ENCODE peak calls at places on chromosome 3, in six cellular contexts. R is IMR-90, M is ovary, P is Peyer's patch, W is HepG2, B is psoas muscle. Y is an unnamed sample.

GRCh38 chr3:28089527-28089897 is 151.9 kb upstream of the CMC1 start:
- DNase-seq in R (no peak), M (no peak), P (no peak), W (no peak), B (no peak), Y (no peak)

GRCh38 chr3:66450389-66451022 is 50.3 kb downstream of the LRIG1 start:
- DNase-seq in R (peak; percentile 76), M (peak; percentile 64), P (no peak), W (no peak), B (peak; percentile 85), Y (peak; percentile 16)

GRCh38 chr3:131705558-131706051 is 202.8 kb upstream of the MRPL3 start:
- DNase-seq in R (no peak), M (no peak), P (no peak), W (no peak), B (no peak), Y (peak; percentile 7)

GRCh38 chr3:69791111-69791510 is 51.8 kb downstream of the MITF start:
- DNase-seq in R (peak; percentile 84), M (peak; percentile 65), P (no peak), W (no peak), B (peak; percentile 90), Y (peak; percentile 20)

GRCh38 chr3:138971766-138972320 is 24.8 kb downstream of the FOXL2NB start:
- DNase-seq in R (no peak), M (no peak), P (no peak), W (no peak), B (no peak), Y (no peak)

GRCh38 chr3:8760506-8760905 is 8.9 kb downstream of the OXTR start:
- DNase-seq in R (no peak), M (no peak), P (no peak), W (no peak), B (no peak), Y (no peak)

GRCh38 chr3:192372627-192373026 is 354.7 kb downstream of the FGF12 start:
- DNase-seq in R (no peak), M (no peak), P (no peak), W (no peak), B (no peak), Y (no peak)

GRCh38 chr3:180417241-180417640 is 184.7 kb upstream of the TTC14 start:
- DNase-seq in R (no peak), M (no peak), P (no peak), W (no peak), B (no peak), Y (no peak)

GRCh38 chr3:32428092-32429068 is 36.7 kb downstream of the CMTM7 start:
- DNase-seq in R (no peak), M (no peak), P (peak; percentile 72), W (no peak), B (no peak), Y (no peak)

GRCh38 chr3:122233109-122233952 is 49.9 kb downstream of the CASR start:
- DNase-seq in R (no peak), M (no peak), P (peak; percentile 61), W (no peak), B (no peak), Y (no peak)

GRCh38 chr3:42556089-42556632 is 25.6 kb downstream of the SEC22C start:
- DNase-seq in R (no peak), M (no peak), P (peak; percentile 53), W (no peak), B (no peak), Y (no peak)

GRCh38 chr3:129052675-129053074 is 7.9 kb upstream of the GP9 start:
- DNase-seq in R (no peak), M (peak; percentile 57), P (no peak), W (no peak), B (no peak), Y (no peak)

GRCh38 chr3:129057249-129057648 is 3.3 kb upstream of the GP9 start:
- DNase-seq in R (no peak), M (no peak), P (no peak), W (no peak), B (no peak), Y (no peak)

GRCh38 chr3:129056832-129057231 is 3.7 kb upstream of the GP9 start:
- DNase-seq in R (no peak), M (no peak), P (no peak), W (no peak), B (no peak), Y (no peak)

GRCh38 chr3:129051776-129052400 is 8.7 kb upstream of the GP9 start:
- DNase-seq in R (no peak), M (no peak), P (no peak), W (no peak), B (peak; percentile 64), Y (no peak)

GRCh38 chr3:129054605-129055104 is 5.9 kb upstream of the GP9 start:
- DNase-seq in R (no peak), M (no peak), P (no peak), W (peak; percentile 91), B (no peak), Y (no peak)
- H3K27ac ChIP-seq in R (no peak overlapping the region), M (no peak overlapping the region), P (no peak overlapping the region), W (peak overlapping the region; percentile 34), B (no peak overlapping the region), Y (no peak overlapping the region)

GRCh38 chr3:172305974-172306373 is 142.3 kb downstream of the GHSR start:
- DNase-seq in R (no peak), M (no peak), P (no peak), W (no peak), B (no peak), Y (no peak)
- TF ChIP-seq CTCF in R (no peak), M (no peak), P (no peak), W (no peak), B (no peak), Y (no peak)

GRCh38 chr3:23953523-23953922 is 8.4 kb downstream of the NR1D2 start:
- DNase-seq in R (no peak), M (no peak), P (no peak), W (no peak), B (no peak), Y (no peak)

GRCh38 chr3:23948761-23949160 is 3.7 kb downstream of the NR1D2 start:
- DNase-seq in R (peak; percentile 51), M (no peak), P (no peak), W (no peak), B (no peak), Y (no peak)

GRCh38 chr3:23952646-23953045 is 7.6 kb downstream of the NR1D2 start:
- DNase-seq in R (no peak), M (no peak), P (no peak), W (no peak), B (no peak), Y (no peak)

GRCh38 chr3:23949784-23950183 is 4.7 kb downstream of the NR1D2 start:
- DNase-seq in R (no peak), M (no peak), P (no peak), W (peak; percentile 52), B (peak; percentile 80), Y (no peak)

GRCh38 chr3:23950303-23950702 is 5.2 kb downstream of the NR1D2 start:
- DNase-seq in R (no peak), M (no peak), P (no peak), W (no peak), B (no peak), Y (no peak)
- H3K4me1 ChIP-seq in R (peaks cover 11% of the 10 kb centered on the region), M (peaks cover 25% of the 10 kb centered on the region), P (peaks cover 20% of the 10 kb centered on the region), W (peaks cover 52% of the 10 kb centered on the region), B (peaks cover 88% of the 10 kb centered on the region), Y (peaks cover 4% of the 10 kb centered on the region)

GRCh38 chr3:58411851-58412830 is 21.5 kb downstream of the PDHB start:
- DNase-seq in R (no peak), M (no peak), P (no peak), W (no peak), B (no peak), Y (no peak)

GRCh38 chr3:58418227-58418626 is 15.4 kb downstream of the PDHB start:
- DNase-seq in R (no peak), M (no peak), P (no peak), W (no peak), B (no peak), Y (no peak)

GRCh38 chr3:58416191-58416590 is 17.4 kb downstream of the PDHB start:
- DNase-seq in R (no peak), M (no peak), P (no peak), W (no peak), B (no peak), Y (no peak)

GRCh38 chr3:58417075-58417474 is 16.6 kb downstream of the PDHB start:
- DNase-seq in R (no peak), M (no peak), P (no peak), W (no peak), B (no peak), Y (no peak)

GRCh38 chr3:58414538-58415197 is 19.0 kb downstream of the PDHB start:
- DNase-seq in R (peak; percentile 67), M (peak; percentile 51), P (peak; percentile 42), W (peak; percentile 38), B (no peak), Y (no peak)
- H3K27ac ChIP-seq in R (no peak overlapping the region), M (no peak overlapping the region), P (no peak overlapping the region), W (no peak overlapping the region), B (no peak overlapping the region), Y (no peak overlapping the region)

GRCh38 chr3:184774996-184775715 is 36.8 kb upstream of the VPS8 start:
- DNase-seq in R (no peak), M (no peak), P (no peak), W (no peak), B (no peak), Y (no peak)
- TF ChIP-seq CTCF in R (no peak), M (no peak), P (no peak), W (no peak), B (no peak), Y (no peak)

DNA sequence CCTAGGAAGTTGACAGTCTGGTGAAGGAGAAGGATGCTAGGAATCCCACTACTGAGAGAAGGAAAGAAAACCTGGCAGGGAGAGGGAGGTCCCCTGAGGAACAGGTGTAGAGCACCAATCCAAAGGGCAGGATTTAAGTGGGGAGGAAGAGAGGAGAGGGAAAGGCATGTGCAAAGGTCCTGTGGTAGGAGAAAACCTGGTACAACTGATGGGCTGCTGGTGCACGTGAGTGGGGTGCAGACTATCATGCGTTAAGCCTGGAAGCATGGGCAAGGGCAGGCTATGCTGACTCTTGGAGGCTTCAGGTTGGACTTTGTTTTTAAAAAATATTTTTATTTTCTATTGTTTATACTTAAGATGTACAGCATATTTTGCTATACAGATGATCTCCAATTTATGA is 209.6 kb downstream of the PDZRN3 start:
- DNase-seq in R (no peak), M (no peak), P (no peak), W (no peak), B (no peak), Y (no peak)
- H3K4me1 ChIP-seq in R (peaks cover 5% of the 10 kb centered on the region), M (peaks cover 23% of the 10 kb centered on the region), P (no peaks in the 10 kb centered on the region), W (no peaks in the 10 kb centered on the region), B (peaks cover 9% of the 10 kb centered on the region), Y (no peaks in the 10 kb centered on the region)

GRCh38 chr3:53328750-53329149 is 18.6 kb downstream of the DCP1A start:
- DNase-seq in R (peak; percentile 69), M (no peak), P (no peak), W (no peak), B (no peak), Y (no peak)
- H3K27ac ChIP-seq in R (peak overlapping the region; percentile 53), M (no peak overlapping the region), P (no peak overlapping the region), W (no peak overlapping the region), B (peak overlapping the region; percentile 1), Y (no peak overlapping the region)

GRCh38 chr3:22276351-22276750 is 525.3 kb upstream of the ZNF385D start:
- DNase-seq in R (no peak), M (no peak), P (no peak), W (no peak), B (no peak), Y (no peak)
- TF ChIP-seq CTCF in R (no peak), M (no peak), P (no peak), W (no peak), B (no peak), Y (no peak)

Y was measured in foreskin keratinocyte.